ENCODE peak calls at places on chromosomes 7 and 10, in five cellular contexts. M is HS-27A, Z is erythroblast, J is NCI-H748 treated with DMSO at 0.1 percent for 48 hours, C is Calu3. Y is an unnamed sample.

GRCh38 chr10:84291389-84291788 is 37.0 kb upstream of the CCSER2 start:
- DNase-seq in Z (no peak), M (no peak), J (no peak), C (no peak), Y (peak)

GRCh38 chr10:94173594-94173993 is 179.9 kb downstream of the PLCE1 start:
- DNase-seq in C (no peak), Z (no peak), M (no peak), J (no peak), Y (no peak)

GRCh38 chr10:119190954-119191619 is 12.5 kb upstream of the PRDX3 start:
- DNase-seq in J (no peak), Z (no peak), M (no peak), C (no peak), Y (no peak)

GRCh38 chr10:102240467-102241036 is 760 bp downstream of the PITX3 start:
- DNase-seq in Z (no peak), J (no peak), C (no peak), M (no peak), Y (no peak)

GRCh38 chr7:31938650-31939049 is 131.6 kb downstream of the PDE1C start:
- DNase-seq in C (peak), J (no peak), Z (no peak), M (no peak), Y (no peak)

GRCh38 chr10:99777918-99778716 is 4.3 kb upstream of the ABCC2 start:
- DNase-seq in C (no peak), J (no peak), Z (peak), M (no peak), Y (no peak)

GRCh38 chr7:101088858-101089529 is 3.7 kb downstream of the TRIM56 start:
- DNase-seq in J (no peak), M (no peak), C (no peak), Z (no peak), Y (no peak)

GRCh38 chr7:116547347-116547746 is 22.5 kb downstream of the CAV1 start:
- DNase-seq in Z (no peak), J (no peak), C (no peak), M (no peak), Y (no peak)

GRCh38 chr7:67018940-67019339 is 22.3 kb downstream of the TYW1 start:
- DNase-seq in Z (no peak), C (no peak), M (no peak), J (no peak), Y (no peak)

GRCh38 chr10:6014241-6014761 is 37.0 kb upstream of the IL15RA start:
- DNase-seq in M (no peak), Z (peak), C (peak), J (peak), Y (peak)

GRCh38 chr10:73906524-73907447 is 4.1 kb upstream of the PLAU start:
- DNase-seq in Z (no peak), J (no peak), M (peak), C (peak), Y (no peak)

GRCh38 chr10:60236869-60237524 is 152.7 kb downstream of the ANK3 start:
- DNase-seq in J (no peak), M (no peak), C (peak), Z (no peak), Y (no peak)

GRCh38 chr7:144515430-144515829 is 111.9 kb upstream of the NOBOX start:
- DNase-seq in C (no peak), J (no peak), M (no peak), Z (no peak), Y (no peak)

GRCh38 chr7:43138710-43139601 is 26.5 kb downstream of the HECW1 start:
- DNase-seq in C (no peak), Z (no peak), J (no peak), M (no peak), Y (no peak)

GRCh38 chr7:16999541-17000266 is 117.9 kb upstream of the AGR3 start:
- DNase-seq in J (no peak), Z (no peak), C (no peak), M (no peak), Y (no peak)

GRCh38 chr7:158923928-158924511 is 67.7 kb downstream of the DYNC2I1 start:
- DNase-seq in J (no peak), M (no peak), C (no peak), Z (no peak), Y (no peak)